ENCODE peak calls at places on chromosomes 2 and 18, in eight cellular contexts. A is stomach, Q is OCI-LY7, J is heart right ventricle, U is RWPE2, B is PC-3, V is transverse colon, X is body of pancreas. D is an unnamed sample.

GRCh38 chr2:36287363-36288275 is 68.0 kb upstream of the CRIM1 start:
- DNase-seq in V (no peak), U (no peak), J (no peak), A (no peak), Q (no peak), X (no peak), B (no peak), D (no peak)

GRCh38 chr18:48138660-48139426 is 208.4 kb upstream of the SMAD2 start:
- DNase-seq in U (no peak), A (peak), V (peak), J (no peak), X (peak), Q (no peak), B (no peak), D (no peak)

GRCh38 chr2:160429248-160430000 is 64.2 kb downstream of the RBMS1 start:
- DNase-seq in A (no peak), V (no peak), U (no peak), B (peak), X (no peak), Q (peak), J (no peak), D (no peak)

GRCh38 chr18:13520306-13520705 is 206.1 kb downstream of the FAM210A start:
- DNase-seq in Q (no peak), X (no peak), B (no peak), V (no peak), J (peak), U (no peak), A (no peak), D (no peak)

GRCh38 chr2:20609349-20609994 is 41.4 kb downstream of the HS1BP3 start:
- DNase-seq in Q (no peak), X (peak), A (no peak), J (no peak), U (peak), V (peak), B (peak), D (no peak)

GRCh38 chr2:176729706-176730569 is 460.7 kb downstream of the MTX2 start:
- DNase-seq in J (peak), X (peak), B (no peak), V (no peak), U (no peak), Q (no peak), A (no peak), D (no peak)

GRCh38 chr2:239443666-239444567 is 43.1 kb upstream of the HDAC4 start:
- DNase-seq in U (peak), B (peak), V (no peak), J (no peak), Q (no peak), X (no peak), A (no peak), D (peak)

GRCh38 chr2:239735131-239735828 is 289.9 kb downstream of the NDUFA10 start:
- DNase-seq in A (no peak), X (no peak), V (no peak), U (no peak), B (no peak), Q (no peak), J (no peak), D (no peak)

GRCh38 chr2:28101123-28101522 is 210.6 kb downstream of the BABAM2 start:
- DNase-seq in Q (no peak), U (no peak), V (no peak), J (no peak), A (no peak), X (no peak), B (no peak), D (peak)

GRCh38 chr2:102251042-102251848 is 60.1 kb upstream of the IL1RL1 start:
- DNase-seq in X (peak), A (peak), Q (no peak), B (no peak), J (peak), U (no peak), V (peak), D (peak)

GRCh38 chr18:36672437-36673344 is 156.1 kb downstream of the TPGS2 start:
- DNase-seq in V (peak), J (no peak), X (no peak), A (no peak), Q (peak), B (peak), U (peak), D (peak)

GRCh38 chr2:128269358-128270305 is 49.0 kb downstream of the HS6ST1 start:
- DNase-seq in A (no peak), V (no peak), X (no peak), Q (no peak), U (peak), J (peak), B (no peak), D (no peak)

GRCh38 chr2:126644630-126645191 is 11.2 kb upstream of the GYPC start:
- DNase-seq in U (no peak), A (no peak), Q (peak), V (no peak), X (no peak), J (no peak), B (no peak), D (no peak)

GRCh38 chr2:63662028-63662804 is 73.5 kb downstream of the MDH1 start:
- DNase-seq in V (no peak), X (no peak), J (no peak), A (no peak), Q (no peak), B (no peak), U (no peak), D (no peak)

GRCh38 chr18:11258014-11258413 is 108.6 kb upstream of the PIEZO2 start:
- DNase-seq in B (no peak), A (no peak), U (no peak), X (no peak), V (no peak), J (no peak), Q (no peak), D (no peak)

GRCh38 chr2:157339965-157340655 is 14.5 kb upstream of the ERMN start:
- DNase-seq in B (peak), Q (no peak), X (peak), A (no peak), U (no peak), J (no peak), V (no peak), D (no peak)

GRCh38 chr2:216603010-216603883 is 30.0 kb upstream of the IGFBP2 start:
- DNase-seq in Q (peak), A (peak), J (no peak), X (peak), V (no peak), U (no peak), B (peak), D (no peak)

GRCh38 chr2:64751286-64752260 is 97.9 kb upstream of the SERTAD2 start:
- DNase-seq in V (peak), A (peak), U (peak), X (peak), J (no peak), B (peak), Q (peak), D (peak)

GRCh38 chr2:7437122-7437521 is 519.9 kb downstream of the RNF144A start:
- DNase-seq in J (no peak), A (no peak), U (no peak), Q (no peak), V (no peak), B (no peak), X (no peak), D (no peak)

GRCh38 chr2:222739939-222740338 is 68.5 kb downstream of the MOGAT1 start:
- DNase-seq in U (no peak), X (no peak), J (no peak), Q (no peak), A (no peak), B (no peak), V (no peak), D (no peak)

GRCh38 chr2:159684796-159685195 is 27.5 kb upstream of the MARCHF7 start:
- DNase-seq in X (no peak), B (peak), V (no peak), A (no peak), J (no peak), U (no peak), Q (no peak), D (peak)

GRCh38 chr2:128782411-128783192 is 463.9 kb upstream of the HS6ST1 start:
- DNase-seq in X (no peak), V (no peak), B (no peak), U (no peak), Q (no peak), J (no peak), A (peak), D (no peak)

GRCh38 chr2:232038251-232038897 is 76.9 kb downstream of the DIS3L2 start:
- DNase-seq in J (no peak), B (no peak), X (no peak), V (no peak), Q (no peak), U (no peak), A (no peak), D (no peak)

GRCh38 chr2:100178085-100178788 is 35.8 kb upstream of the AFF3 start:
- DNase-seq in J (no peak), U (no peak), A (peak), Q (peak), V (no peak), X (peak), B (peak), D (peak)

GRCh38 chr2:132562245-132562644 is 107.8 kb downstream of the LYPD1 start:
- DNase-seq in A (no peak), B (no peak), V (no peak), J (no peak), Q (no peak), U (no peak), X (no peak), D (no peak)

GRCh38 chr18:57743008-57743407 is 60.1 kb downstream of the ATP8B1 start:
- DNase-seq in V (no peak), Q (no peak), B (peak), J (no peak), A (no peak), U (no peak), X (no peak), D (no peak)

GRCh38 chr2:58271826-58272225 is 30.7 kb upstream of the FANCL start:
- DNase-seq in J (no peak), B (no peak), U (no peak), X (no peak), V (no peak), A (no peak), Q (no peak), D (no peak)

GRCh38 chr18:3623769-3624545 is 174.0 kb downstream of the TGIF1 start:
- DNase-seq in X (peak), B (peak), J (peak), Q (no peak), U (peak), V (peak), A (peak), D (peak)

DNA sequence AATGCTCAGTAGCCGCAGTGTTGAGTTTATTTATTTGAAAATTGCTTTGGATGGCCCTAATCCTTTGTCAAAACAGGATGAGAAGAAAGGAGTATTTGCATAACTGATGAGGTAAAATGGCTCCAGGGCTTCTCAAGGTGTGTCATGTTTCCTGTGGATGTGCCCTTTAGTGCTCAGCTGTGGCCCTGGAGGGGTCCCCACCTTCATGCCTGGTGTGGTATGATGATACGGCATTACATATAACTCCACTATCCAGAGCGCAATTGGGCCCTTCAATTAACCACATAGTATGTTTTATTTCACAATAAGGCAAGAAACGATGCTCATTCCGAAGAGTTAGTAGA is 39.8 kb upstream of the TMEM178A start:
- DNase-seq in U (no peak), Q (no peak), B (peak), J (no peak), V (no peak), A (no peak), X (no peak), D (no peak)
- H3K27ac ChIP-seq in U (no peak), Q (no peak), B (peak), J (no peak), V (no peak), A (no peak), X (no peak), D (no peak)

GRCh38 chr18:66616523-66616983 is 12.7 kb upstream of the CDH19 start:
- DNase-seq in A (no peak), J (no peak), X (no peak), V (no peak), Q (no peak), U (no peak), B (peak), D (no peak)
- TF ChIP-seq CTCF in A (no peak), J (peak), X (no peak), V (peak), Q (peak), U (peak), B (peak), D (peak)

DNA sequence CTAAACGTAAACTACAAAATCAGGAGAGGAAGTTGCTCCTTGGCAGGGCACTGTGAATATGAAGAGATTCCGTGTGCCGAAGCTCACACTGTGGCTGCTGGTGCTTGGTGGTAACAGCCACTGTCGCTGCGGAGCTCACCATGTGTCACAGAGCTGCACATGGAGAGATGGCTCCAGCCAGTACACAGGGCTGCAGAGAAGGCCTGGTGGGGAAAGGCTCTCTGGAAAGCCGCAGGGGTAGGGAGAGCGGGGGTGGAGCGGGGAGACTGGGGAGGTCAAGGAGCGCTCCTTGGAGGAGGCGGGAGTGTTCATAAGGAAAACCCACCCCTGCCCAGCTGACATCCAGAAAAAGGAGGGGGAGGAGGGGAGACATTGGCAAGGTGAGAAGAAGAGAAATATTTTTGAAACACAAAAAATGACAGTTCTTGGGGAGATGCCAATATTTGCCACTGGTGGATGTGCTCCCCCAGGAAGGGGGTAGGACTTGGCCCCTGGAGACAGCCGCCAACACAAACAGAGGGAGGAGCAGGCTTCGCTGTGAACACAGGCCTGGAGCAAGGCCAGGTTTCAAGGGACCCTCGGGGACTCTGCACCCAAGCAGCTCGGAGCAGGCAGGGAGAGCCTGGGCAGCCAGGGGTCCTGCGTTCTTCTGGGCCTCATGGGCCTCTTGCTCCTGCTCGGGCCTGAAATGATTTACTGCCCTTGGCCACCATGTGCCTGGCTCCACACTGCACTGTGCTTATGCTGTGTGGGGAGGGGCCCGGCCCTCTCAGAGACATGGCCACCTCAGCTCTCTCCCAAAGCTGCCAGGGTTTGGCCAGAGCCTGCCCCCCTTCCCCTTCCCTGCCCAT is 102.6 kb upstream of the GLI2 start:
- DNase-seq in A (no peak), X (peak), J (no peak), U (no peak), B (no peak), Q (no peak), V (no peak), D (no peak)
- H3K27ac ChIP-seq in A (no peak), X (peak), J (no peak), U (no peak), B (no peak), Q (no peak), V (no peak), D (no peak)

DNA sequence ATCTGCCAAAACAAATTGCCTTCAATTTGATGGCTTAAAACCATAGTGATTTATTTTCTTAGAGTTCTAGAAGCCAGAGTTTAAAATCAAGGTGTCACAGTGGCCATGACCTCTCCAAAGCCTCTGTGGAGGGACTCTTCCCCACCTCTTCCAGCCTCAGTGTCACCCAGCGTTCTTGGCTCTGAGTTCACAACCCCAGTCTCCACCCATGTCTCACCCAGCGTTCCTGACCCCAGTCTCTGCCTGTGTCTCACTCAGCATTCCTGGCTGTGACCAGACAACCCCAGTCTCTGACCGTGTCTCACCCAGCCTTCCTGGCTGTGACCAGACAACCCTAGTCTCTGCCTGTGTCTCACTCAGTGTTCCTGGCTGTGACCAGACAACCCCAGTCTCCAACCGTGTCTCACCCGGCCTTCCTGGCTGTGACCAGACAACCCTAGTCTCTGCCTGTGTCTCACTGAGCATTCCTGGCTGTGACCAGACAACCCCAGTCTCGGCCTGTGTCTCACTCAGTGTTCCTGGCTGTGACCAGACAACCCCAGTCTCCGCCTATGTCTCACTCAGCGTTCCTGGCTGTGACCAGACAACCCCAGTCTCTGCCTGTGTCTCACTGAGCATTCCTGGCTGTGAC is 299.3 kb downstream of the GALR1 start:
- DNase-seq in X (no peak), V (no peak), U (no peak), A (no peak), Q (no peak), B (no peak), J (no peak), D (no peak)
- TF ChIP-seq CTCF in X (no peak), V (no peak), U (no peak), A (no peak), Q (no peak), B (no peak), J (no peak), D (no peak)

DNA sequence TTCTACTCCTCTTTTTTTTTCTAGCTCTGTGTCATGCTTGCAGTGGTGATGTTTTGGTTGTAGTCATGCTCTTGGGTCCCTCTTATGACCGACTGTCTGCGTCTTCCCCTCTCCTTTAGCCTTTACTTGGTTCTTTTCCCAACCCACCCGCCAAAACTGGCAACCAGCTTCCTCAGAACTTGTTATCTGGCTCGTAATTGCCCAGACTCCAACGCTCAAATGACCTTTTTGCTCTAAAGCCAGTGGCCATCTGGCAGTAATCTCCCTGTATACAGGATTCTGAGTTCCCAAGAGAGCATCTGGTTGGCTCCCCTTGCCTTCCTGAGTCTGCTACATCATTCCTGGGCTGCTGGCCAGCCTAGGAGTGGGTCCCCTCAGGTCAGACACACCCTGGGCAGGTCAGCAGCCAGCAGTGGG is 147.2 kb downstream of the MGAT5 start:
- DNase-seq in X (peak), V (no peak), A (no peak), J (peak), B (no peak), U (no peak), Q (no peak), D (no peak)
- H3K27ac ChIP-seq in X (no peak), V (no peak), A (peak), J (peak), B (no peak), U (peak), Q (no peak), D (no peak)

GRCh38 chr2:189763908-189764661 is 1.5 kb upstream of the OSGEPL1 start:
- DNase-seq in B (no peak), Q (peak), J (no peak), U (no peak), X (no peak), A (no peak), V (no peak), D (no peak)
- TF ChIP-seq CTCF in B (no peak), Q (peak), J (no peak), U (no peak), X (no peak), A (no peak), V (no peak), D (no peak)